ENCODE peak calls at places on chromosomes 1 and 21, in six cellular contexts. One of them, this sample, is unnamed.

GRCh38 chr1:214416417-214417212 is 134.8 kb downstream of the PTPN14 start:
- DNase-seq in EH: peak
- DNase-seq in ELF-1: no peak
- DNase-seq in A172: peak
- DNase-seq in effector CD4-positive, alpha-beta T cell: no peak
- DNase-seq in foreskin fibroblast: peak
- DNase-seq in this sample: no peak

GRCh38 chr1:153881764-153882163 is 41.0 kb downstream of the GATAD2B start:
- DNase-seq in effector CD4-positive, alpha-beta T cell: no peak
- DNase-seq in ELF-1: no peak
- DNase-seq in A172: peak
- DNase-seq in EH: peak
- DNase-seq in foreskin fibroblast: peak
- DNase-seq in this sample: no peak

GRCh38 chr1:17874231-17874630 is 119.1 kb downstream of the ACTL8 start:
- DNase-seq in foreskin fibroblast: peak
- DNase-seq in A172: peak
- DNase-seq in EH: peak
- DNase-seq in effector CD4-positive, alpha-beta T cell: no peak
- DNase-seq in ELF-1: no peak
- DNase-seq in this sample: no peak

GRCh38 chr1:163231385-163231784 is 28.7 kb upstream of the RGS5 start:
- DNase-seq in A172: peak
- DNase-seq in foreskin fibroblast: peak
- DNase-seq in EH: peak
- DNase-seq in ELF-1: no peak
- DNase-seq in effector CD4-positive, alpha-beta T cell: no peak
- DNase-seq in this sample: no peak

GRCh38 chr1:1630191-1630964 is 1.6 kb upstream of the MMP23B start:
- DNase-seq in ELF-1: peak
- DNase-seq in foreskin fibroblast: peak
- DNase-seq in effector CD4-positive, alpha-beta T cell: peak
- DNase-seq in A172: no peak
- DNase-seq in EH: no peak
- DNase-seq in this sample: peak

GRCh38 chr21:26597023-26597422 is 23.9 kb upstream of the CYYR1 start:
- DNase-seq in A172: no peak
- DNase-seq in effector CD4-positive, alpha-beta T cell: no peak
- DNase-seq in ELF-1: no peak
- DNase-seq in EH: no peak
- DNase-seq in foreskin fibroblast: no peak
- DNase-seq in this sample: no peak

GRCh38 chr1:19799877-19800804 is at the start of gene TMCO4:
- DNase-seq in effector CD4-positive, alpha-beta T cell: peak
- DNase-seq in A172: peak
- DNase-seq in ELF-1: no peak
- DNase-seq in EH: peak
- DNase-seq in foreskin fibroblast: peak
- DNase-seq in this sample: peak

GRCh38 chr1:19676438-19676922 is 11.8 kb downstream of the HTR6 start:
- DNase-seq in A172: no peak
- DNase-seq in ELF-1: peak
- DNase-seq in foreskin fibroblast: peak
- DNase-seq in EH: peak
- DNase-seq in effector CD4-positive, alpha-beta T cell: no peak
- DNase-seq in this sample: peak

GRCh38 chr1:107648071-107648470 is 316.9 kb downstream of the VAV3 start:
- DNase-seq in effector CD4-positive, alpha-beta T cell: no peak
- DNase-seq in EH: peak
- DNase-seq in foreskin fibroblast: peak
- DNase-seq in ELF-1: no peak
- DNase-seq in A172: peak
- DNase-seq in this sample: no peak

GRCh38 chr21:41479686-41480085 is 28.3 kb downstream of the TMPRSS2 start:
- DNase-seq in A172: no peak
- DNase-seq in EH: no peak
- DNase-seq in ELF-1: no peak
- DNase-seq in effector CD4-positive, alpha-beta T cell: no peak
- DNase-seq in foreskin fibroblast: no peak
- DNase-seq in this sample: no peak

GRCh38 chr1:86548863-86549262 is 2.0 kb downstream of the CLCA4 start:
- DNase-seq in foreskin fibroblast: no peak
- DNase-seq in EH: no peak
- DNase-seq in ELF-1: no peak
- DNase-seq in A172: no peak
- DNase-seq in effector CD4-positive, alpha-beta T cell: no peak
- DNase-seq in this sample: no peak

GRCh38 chr1:100023482-100023881 is 53.7 kb downstream of the SLC35A3 start:
- DNase-seq in foreskin fibroblast: no peak
- DNase-seq in effector CD4-positive, alpha-beta T cell: no peak
- DNase-seq in A172: no peak
- DNase-seq in EH: no peak
- DNase-seq in ELF-1: no peak
- DNase-seq in this sample: no peak

GRCh38 chr21:24895885-24896734 is 711.2 kb downstream of the MRPL39 start:
- DNase-seq in A172: peak
- DNase-seq in EH: peak
- DNase-seq in ELF-1: no peak
- DNase-seq in foreskin fibroblast: no peak
- DNase-seq in effector CD4-positive, alpha-beta T cell: no peak
- DNase-seq in this sample: peak

GRCh38 chr21:46550511-46550941 is 54.4 kb downstream of the S100B start:
- DNase-seq in ELF-1: no peak
- DNase-seq in foreskin fibroblast: no peak
- DNase-seq in effector CD4-positive, alpha-beta T cell: peak
- DNase-seq in EH: no peak
- DNase-seq in A172: no peak
- DNase-seq in this sample: peak

GRCh38 chr21:34166468-34166867 is 93.1 kb downstream of the MRPS6 start:
- DNase-seq in A172: peak
- DNase-seq in effector CD4-positive, alpha-beta T cell: no peak
- DNase-seq in ELF-1: no peak
- DNase-seq in foreskin fibroblast: no peak
- DNase-seq in EH: no peak
- DNase-seq in this sample: no peak

GRCh38 chr1:234942869-234943501 is 185.7 kb downstream of the TOMM20 start:
- DNase-seq in foreskin fibroblast: no peak
- DNase-seq in EH: no peak
- DNase-seq in A172: no peak
- DNase-seq in ELF-1: no peak
- DNase-seq in effector CD4-positive, alpha-beta T cell: no peak
- DNase-seq in this sample: no peak

GRCh38 chr1:12507631-12508030 is 110.4 kb downstream of the DHRS3 start:
- DNase-seq in ELF-1: no peak
- DNase-seq in foreskin fibroblast: no peak
- DNase-seq in A172: no peak
- DNase-seq in effector CD4-positive, alpha-beta T cell: no peak
- DNase-seq in EH: no peak
- DNase-seq in this sample: no peak

GRCh38 chr1:84103197-84103992 is 40.7 kb upstream of the PRKACB start:
- DNase-seq in foreskin fibroblast: peak
- DNase-seq in A172: peak
- DNase-seq in EH: peak
- DNase-seq in effector CD4-positive, alpha-beta T cell: no peak
- DNase-seq in ELF-1: peak
- DNase-seq in this sample: no peak

GRCh38 chr1:1610796-1611597 is 4.3 kb upstream of the MIB2 start:
- DNase-seq in effector CD4-positive, alpha-beta T cell: no peak
- DNase-seq in A172: no peak
- DNase-seq in foreskin fibroblast: no peak
- DNase-seq in EH: no peak
- DNase-seq in ELF-1: no peak
- DNase-seq in this sample: no peak

GRCh38 chr1:169124459-169124858 is 18.0 kb downstream of the ATP1B1 start:
- DNase-seq in effector CD4-positive, alpha-beta T cell: no peak
- DNase-seq in ELF-1: no peak
- DNase-seq in A172: no peak
- DNase-seq in foreskin fibroblast: no peak
- DNase-seq in EH: no peak
- DNase-seq in this sample: no peak

GRCh38 chr1:62128765-62129164 is 65.9 kb upstream of the L1TD1 start:
- DNase-seq in EH: no peak
- DNase-seq in ELF-1: no peak
- DNase-seq in foreskin fibroblast: no peak
- DNase-seq in A172: no peak
- DNase-seq in effector CD4-positive, alpha-beta T cell: no peak
- DNase-seq in this sample: no peak

GRCh38 chr1:33972676-33973395 is 109.0 kb downstream of the HMGB4 start:
- DNase-seq in foreskin fibroblast: no peak
- DNase-seq in effector CD4-positive, alpha-beta T cell: no peak
- DNase-seq in ELF-1: no peak
- DNase-seq in A172: no peak
- DNase-seq in EH: peak
- DNase-seq in this sample: no peak

GRCh38 chr1:15457484-15458027 is 1.0 kb downstream of the CELA2A start:
- DNase-seq in effector CD4-positive, alpha-beta T cell: no peak
- DNase-seq in ELF-1: no peak
- DNase-seq in A172: no peak
- DNase-seq in foreskin fibroblast: no peak
- DNase-seq in EH: no peak
- DNase-seq in this sample: peak

GRCh38 chr1:92410706-92411105 is 76.0 kb downstream of the GFI1 start:
- DNase-seq in foreskin fibroblast: no peak
- DNase-seq in EH: no peak
- DNase-seq in A172: no peak
- DNase-seq in effector CD4-positive, alpha-beta T cell: peak
- DNase-seq in ELF-1: no peak
- DNase-seq in this sample: no peak